ENCODE peak calls at places on chromosomes 5 and 9, in eight cellular contexts. Z, G, E, U, X, S, I and M are unnamed samples.
A peak's percentile ranks its signal among the peaks of the same experiment; 100 is the strongest.

GRCh38 chr5:150209020-150209635 is 19.3 kb downstream of the SLC6A7 start:
- DNase-seq in E (no peak), I (peak; percentile 19), X (no peak), U (peak; percentile 85), S (peak; percentile 76), Z (no peak), G (peak; percentile 94), M (no peak)

GRCh38 chr5:35089688-35090314 is 42.1 kb upstream of the AGXT2 start:
- DNase-seq in E (no peak), S (peak; percentile 72), U (peak; percentile 48), G (peak; percentile 82), X (peak; percentile 29), Z (peak; percentile 74), I (peak; percentile 27), M (peak; percentile 23)

GRCh38 chr9:136308262-136309053 is 4.6 kb upstream of the CCDC187 start:
- DNase-seq in Z (no peak), G (no peak), X (no peak), U (no peak), E (no peak), S (no peak), I (no peak), M (no peak)

GRCh38 chr5:355379-355935 is 33.9 kb downstream of the AHRR start:
- DNase-seq in I (no peak), X (no peak), S (no peak), E (no peak), G (peak; percentile 61), Z (peak; percentile 2), U (no peak), M (no peak)

GRCh38 chr9:69496803-69497450 is 171.9 kb downstream of the ENTREP1 start:
- DNase-seq in E (no peak), X (no peak), G (no peak), I (no peak), U (no peak), S (no peak), Z (no peak), M (no peak)

GRCh38 chr5:3317051-3317795 is 278.4 kb upstream of the IRX1 start:
- DNase-seq in S (no peak), Z (no peak), G (no peak), I (no peak), E (no peak), X (no peak), U (peak; percentile 41), M (no peak)

GRCh38 chr5:142808778-142809606 is 38.8 kb downstream of the ARHGAP26 start:
- DNase-seq in G (no peak), X (no peak), E (no peak), U (no peak), S (no peak), I (no peak), Z (peak; percentile 42), M (no peak)

GRCh38 chr9:88535226-88535931 is 401 bp downstream of the NXNL2 start:
- DNase-seq in I (no peak), S (no peak), X (no peak), G (peak; percentile 78), U (peak; percentile 18), E (no peak), Z (peak; percentile 66), M (peak; percentile 29)

GRCh38 chr9:5263568-5264218 is 32.5 kb downstream of the INSL4 start:
- DNase-seq in S (no peak), U (peak; percentile 13), G (peak; percentile 3), I (no peak), X (no peak), Z (peak; percentile 13), E (no peak), M (peak; percentile 11)

GRCh38 chr9:134648701-134649525 is 7.3 kb downstream of the COL5A1 start:
- DNase-seq in S (peak; percentile 56), G (peak; percentile 95), E (peak; percentile 16), X (no peak), Z (no peak), U (peak; percentile 84), I (no peak), M (no peak)

GRCh38 chr5:121797677-121798518 is 53.8 kb upstream of the FTMT start:
- DNase-seq in U (no peak), G (no peak), E (no peak), X (no peak), Z (peak; percentile 26), I (no peak), S (no peak), M (no peak)

GRCh38 chr5:43309122-43309521 is 4.1 kb downstream of the HMGCS1 start:
- DNase-seq in X (no peak), E (no peak), S (no peak), G (no peak), U (no peak), I (no peak), Z (no peak), M (no peak)
- H3K36me3 ChIP-seq in X (no peaks in the 10 kb centered on the region), E (no peaks in the 10 kb centered on the region), S (no peaks in the 10 kb centered on the region), G (peaks cover 3% of the 10 kb centered on the region), U (no peaks in the 10 kb centered on the region), I (no peaks in the 10 kb centered on the region), Z (no peaks in the 10 kb centered on the region), M (no peaks in the 10 kb centered on the region)

GRCh38 chr5:170389250-170389902 is at the start of gene KCNMB1:
- DNase-seq in S (no peak), G (no peak), X (no peak), Z (no peak), E (no peak), U (no peak), I (no peak), M (no peak)

GRCh38 chr5:170388240-170388639 is 927 bp downstream of the KCNMB1 start:
- DNase-seq in U (no peak), X (no peak), S (no peak), G (no peak), E (no peak), I (no peak), Z (no peak), M (no peak)

GRCh38 chr5:170388818-170389217 is 349 bp downstream of the KCNMB1 start:
- DNase-seq in E (no peak), G (peak; percentile 69), X (no peak), I (no peak), Z (no peak), S (no peak), U (no peak), M (no peak)

GRCh38 chr5:170386743-170387142 is 2.4 kb downstream of the KCNMB1 start:
- DNase-seq in I (no peak), U (no peak), G (no peak), X (no peak), S (no peak), E (no peak), Z (no peak), M (no peak)

DNA sequence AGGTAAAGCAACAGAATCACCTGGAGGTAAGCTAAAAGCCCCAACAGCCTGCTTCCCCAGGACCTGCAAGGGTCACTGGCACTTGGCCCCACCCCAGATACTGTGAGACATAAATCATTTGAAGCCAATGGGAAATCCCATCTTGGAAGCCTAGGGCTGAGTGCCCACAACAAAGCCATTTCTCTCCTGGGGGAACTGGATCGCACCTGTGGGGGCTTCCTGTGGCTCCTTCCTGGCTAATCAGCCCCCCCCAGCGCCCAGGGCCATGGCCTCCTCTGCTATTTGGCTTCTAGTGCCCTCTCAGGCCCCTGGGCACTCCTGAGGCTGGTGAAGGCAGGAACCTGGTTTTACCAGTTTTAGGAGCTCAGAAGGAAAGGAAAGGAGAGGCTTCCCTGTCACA is 1.4 kb downstream of the KCNMB1 start:
- DNase-seq in S (no peak), I (no peak), Z (no peak), U (no peak), X (no peak), E (no peak), G (no peak), M (no peak)
- H3K4me3 ChIP-seq in S (no peak overlapping the region), I (no peak overlapping the region), Z (no peak overlapping the region), U (no peak overlapping the region), X (no peak overlapping the region), E (no peak overlapping the region), G (no peak overlapping the region), M (no peak overlapping the region)

GRCh38 chr5:128491291-128491690 is 46.8 kb downstream of the FBN2 start:
- DNase-seq in S (peak; percentile 23), U (peak; percentile 31), I (no peak), E (no peak), Z (no peak), G (no peak), X (no peak), M (no peak)
- H3K36me3 ChIP-seq in S (peaks cover 2% of the 10 kb centered on the region), U (no peaks in the 10 kb centered on the region), I (no peaks in the 10 kb centered on the region), E (no peaks in the 10 kb centered on the region), Z (no peaks in the 10 kb centered on the region), G (no peaks in the 10 kb centered on the region), X (no peaks in the 10 kb centered on the region), M (no peaks in the 10 kb centered on the region)

GRCh38 chr9:38017885-38018186 is 51.2 kb downstream of the SHB start:
- DNase-seq in U (no peak), X (no peak), G (peak; percentile 58), Z (no peak), S (no peak), I (no peak), E (no peak), M (no peak)

GRCh38 chr9:38015267-38015666 is 53.8 kb downstream of the SHB start:
- DNase-seq in X (no peak), E (no peak), Z (no peak), I (no peak), U (no peak), G (peak; percentile 3), S (no peak), M (no peak)

GRCh38 chr9:38018230-38018963 is 50.6 kb downstream of the SHB start:
- DNase-seq in S (no peak), E (no peak), Z (no peak), G (peak; percentile 22), U (no peak), X (no peak), I (no peak), M (no peak)

GRCh38 chr9:38017149-38017884 is 51.7 kb downstream of the SHB start:
- DNase-seq in I (no peak), U (peak; percentile 94), Z (no peak), E (peak; percentile 73), S (peak; percentile 62), X (no peak), G (peak; percentile 66), M (no peak)

GRCh38 chr9:38016375-38017120 is 52.5 kb downstream of the SHB start:
- DNase-seq in Z (no peak), X (no peak), S (peak; percentile 63), I (no peak), E (no peak), G (peak; percentile 86), U (peak; percentile 93), M (no peak)
- H3K4me3 ChIP-seq in Z (no peak overlapping the region), X (no peak overlapping the region), S (no peak overlapping the region), I (no peak overlapping the region), E (peak overlapping the region; percentile 8), G (peak overlapping the region; percentile 16), U (no peak overlapping the region), M (no peak overlapping the region)

GRCh38 chr5:134576386-134577021 is 51.0 kb downstream of the JADE2 start:
- DNase-seq in Z (no peak), S (no peak), I (no peak), G (peak; percentile 77), E (no peak), U (no peak), X (no peak), M (no peak)

GRCh38 chr5:134579284-134579771 is 53.3 kb downstream of the SAR1B start:
- DNase-seq in E (no peak), G (peak; percentile 19), Z (no peak), I (no peak), S (no peak), X (no peak), U (no peak), M (no peak)

GRCh38 chr5:134577022-134577795 is 51.7 kb downstream of the JADE2 start:
- DNase-seq in G (peak; percentile 98), E (no peak), S (peak; percentile 83), U (peak; percentile 65), X (no peak), Z (peak; percentile 50), I (no peak), M (no peak)

GRCh38 chr5:134578578-134579283 is 53.3 kb downstream of the JADE2 start:
- DNase-seq in X (no peak), U (no peak), I (no peak), E (no peak), G (peak; percentile 54), Z (no peak), S (no peak), M (no peak)

GRCh38 chr5:134577796-134578577 is 52.5 kb downstream of the JADE2 start:
- DNase-seq in S (peak; percentile 75), X (peak; percentile 60), E (peak; percentile 83), Z (peak; percentile 91), U (peak; percentile 65), I (peak; percentile 59), G (peak; percentile 97), M (peak; percentile 72)
- H3K36me3 ChIP-seq in S (peaks cover 61% of the 10 kb centered on the region), X (peaks cover 79% of the 10 kb centered on the region), E (no peaks in the 10 kb centered on the region), Z (no peaks in the 10 kb centered on the region), U (peaks cover 34% of the 10 kb centered on the region), I (peaks cover 56% of the 10 kb centered on the region), G (peaks cover 58% of the 10 kb centered on the region), M (peaks cover 85% of the 10 kb centered on the region)